ENCODE peak calls at places on chromosome 10, in eight cellular contexts. R, M, X, P, N, W, Z and F are unnamed samples.
A peak's percentile ranks its signal among the peaks of the same experiment; 100 is the strongest.

GRCh38 chr10:96512524-96512991 is 1.2 kb downstream of the TLL2 start:
- DNase-seq in N (peak; percentile 9), Z (no peak), X (peak; percentile 13), R (peak; percentile 29), P (no peak), W (no peak), M (peak; percentile 11), F (peak; percentile 19)

GRCh38 chr10:2985729-2986232 is 81.6 kb upstream of the PFKP start:
- DNase-seq in R (no peak), P (no peak), W (peak; percentile 64), X (no peak), N (peak; percentile 22), M (peak; percentile 60), Z (no peak), F (no peak)

GRCh38 chr10:132106431-132106830 is 40.7 kb downstream of the JAKMIP3 start:
- DNase-seq in N (no peak), Z (no peak), R (no peak), P (no peak), X (no peak), M (no peak), W (no peak), F (no peak)

GRCh38 chr10:30705086-30705624 is 75.6 kb upstream of the LYZL2 start:
- DNase-seq in W (no peak), P (peak; percentile 25), N (no peak), X (no peak), M (no peak), R (no peak), Z (no peak), F (no peak)

GRCh38 chr10:113126506-113127192 is 176.6 kb downstream of the TCF7L2 start:
- DNase-seq in X (peak; percentile 30), R (peak; percentile 74), P (peak; percentile 26), Z (peak; percentile 79), W (peak; percentile 73), M (peak; percentile 65), N (peak; percentile 77), F (peak; percentile 88)

GRCh38 chr10:92242910-92243671 is 47.8 kb downstream of the CPEB3 start:
- DNase-seq in P (peak; percentile 23), N (peak; percentile 46), M (peak; percentile 47), R (peak; percentile 45), W (peak; percentile 57), Z (peak; percentile 85), X (peak; percentile 94), F (peak; percentile 91)

GRCh38 chr10:33201056-33201780 is 133.2 kb downstream of the NRP1 start:
- DNase-seq in X (no peak), M (no peak), R (no peak), Z (no peak), N (no peak), P (no peak), W (peak; percentile 55), F (no peak)

GRCh38 chr10:70132098-70133029 is at the start of gene AIFM2:
- DNase-seq in N (peak; percentile 74), W (peak; percentile 97), R (peak; percentile 83), Z (no peak), M (peak; percentile 81), X (no peak), P (peak; percentile 12), F (no peak)

GRCh38 chr10:105585753-105586152 is 944.7 kb downstream of the SORCS3 start:
- DNase-seq in X (no peak), N (peak; percentile 3), W (peak; percentile 35), P (no peak), R (no peak), M (no peak), Z (no peak), F (no peak)